ENCODE peak calls at places on chromosomes 2 and 18, in six cellular contexts. One of them, this sample, is unnamed.
A peak's percentile ranks its signal among the peaks of the same experiment; 100 is the strongest.

GRCh38 chr18:61736168-61736567 is 156.6 kb downstream of the RNF152 start:
- DNase-seq in fibroblast of lung: no peak
- DNase-seq in neural progenitor cell: no peak
- DNase-seq in H9: no peak
- DNase-seq in astrocyte: no peak
- DNase-seq in GM23248: no peak
- DNase-seq in this sample: no peak

GRCh38 chr2:28736034-28736433 is 15.6 kb upstream of the PPP1CB start:
- DNase-seq in fibroblast of lung: no peak
- DNase-seq in neural progenitor cell: no peak
- DNase-seq in H9: no peak
- DNase-seq in astrocyte: no peak
- DNase-seq in GM23248: peak; percentile 49
- DNase-seq in this sample: no peak

GRCh38 chr2:181073896-181074295 is 93.5 kb downstream of the UBE2E3 start:
- DNase-seq in fibroblast of lung: no peak
- DNase-seq in neural progenitor cell: no peak
- DNase-seq in H9: no peak
- DNase-seq in astrocyte: peak; percentile 75
- DNase-seq in GM23248: peak; percentile 18
- DNase-seq in this sample: no peak

GRCh38 chr2:64770781-64771334 is 117.1 kb upstream of the SERTAD2 start:
- DNase-seq in fibroblast of lung: peak; percentile 94
- DNase-seq in neural progenitor cell: no peak
- DNase-seq in H9: no peak
- DNase-seq in astrocyte: peak; percentile 89
- DNase-seq in GM23248: peak; percentile 97
- DNase-seq in this sample: peak; percentile 62

GRCh38 chr18:33505798-33506197 is 65.3 kb upstream of the CCDC178 start:
- DNase-seq in fibroblast of lung: no peak
- DNase-seq in neural progenitor cell: no peak
- DNase-seq in H9: no peak
- DNase-seq in astrocyte: no peak
- DNase-seq in GM23248: no peak
- DNase-seq in this sample: no peak

GRCh38 chr18:35910327-35910726 is 62.2 kb upstream of the RMP24 start:
- DNase-seq in fibroblast of lung: no peak
- DNase-seq in neural progenitor cell: no peak
- DNase-seq in H9: no peak
- DNase-seq in astrocyte: no peak
- DNase-seq in GM23248: no peak
- DNase-seq in this sample: no peak

GRCh38 chr18:25029802-25030201 is 322.2 kb downstream of the ZNF521 start:
- DNase-seq in fibroblast of lung: no peak
- DNase-seq in neural progenitor cell: no peak
- DNase-seq in H9: no peak
- DNase-seq in astrocyte: no peak
- DNase-seq in GM23248: no peak
- DNase-seq in this sample: no peak

GRCh38 chr18:47882641-47883040 is 47.8 kb downstream of the SMAD2 start:
- DNase-seq in fibroblast of lung: peak; percentile 33
- DNase-seq in neural progenitor cell: no peak
- DNase-seq in H9: no peak
- DNase-seq in astrocyte: no peak
- DNase-seq in GM23248: peak; percentile 38
- DNase-seq in this sample: no peak

GRCh38 chr2:219215871-219216536 is 2.8 kb downstream of the ABCB6 start:
- DNase-seq in fibroblast of lung: no peak
- DNase-seq in neural progenitor cell: no peak
- DNase-seq in H9: peak; percentile 57
- DNase-seq in astrocyte: no peak
- DNase-seq in GM23248: no peak
- DNase-seq in this sample: no peak

GRCh38 chr2:217652761-217653160 is 350.0 kb downstream of the TNS1 start:
- DNase-seq in fibroblast of lung: no peak
- DNase-seq in neural progenitor cell: no peak
- DNase-seq in H9: no peak
- DNase-seq in astrocyte: peak; percentile 36
- DNase-seq in GM23248: peak; percentile 62
- DNase-seq in this sample: no peak

GRCh38 chr2:127024769-127025356 is 82.1 kb downstream of the BIN1 start:
- DNase-seq in fibroblast of lung: no peak
- DNase-seq in neural progenitor cell: peak; percentile 78
- DNase-seq in H9: peak; percentile 87
- DNase-seq in astrocyte: peak; percentile 36
- DNase-seq in GM23248: peak; percentile 70
- DNase-seq in this sample: peak; percentile 78

GRCh38 chr2:152415231-152415642 is 80.3 kb downstream of the FMNL2 start:
- DNase-seq in fibroblast of lung: no peak
- DNase-seq in neural progenitor cell: no peak
- DNase-seq in H9: no peak
- DNase-seq in astrocyte: peak; percentile 73
- DNase-seq in GM23248: peak; percentile 29
- DNase-seq in this sample: peak; percentile 34

GRCh38 chr18:43877922-43878321 is 600.6 kb upstream of the SYT4 start:
- DNase-seq in fibroblast of lung: no peak
- DNase-seq in neural progenitor cell: no peak
- DNase-seq in H9: no peak
- DNase-seq in astrocyte: no peak
- DNase-seq in GM23248: no peak
- DNase-seq in this sample: no peak

GRCh38 chr2:99867690-99868089 is 274.7 kb downstream of the AFF3 start:
- DNase-seq in fibroblast of lung: peak; percentile 57
- DNase-seq in neural progenitor cell: no peak
- DNase-seq in H9: no peak
- DNase-seq in astrocyte: peak; percentile 77
- DNase-seq in GM23248: no peak
- DNase-seq in this sample: no peak

GRCh38 chr2:60058781-60059180 is 494.7 kb downstream of the BCL11A start:
- DNase-seq in fibroblast of lung: no peak
- DNase-seq in neural progenitor cell: no peak
- DNase-seq in H9: no peak
- DNase-seq in astrocyte: no peak
- DNase-seq in GM23248: no peak
- DNase-seq in this sample: no peak

GRCh38 chr2:196360650-196361049 is 189.3 kb upstream of the STK17B start:
- DNase-seq in fibroblast of lung: no peak
- DNase-seq in neural progenitor cell: no peak
- DNase-seq in H9: no peak
- DNase-seq in astrocyte: no peak
- DNase-seq in GM23248: no peak
- DNase-seq in this sample: no peak

GRCh38 chr2:106983305-106983704 is 97.3 kb upstream of the ST6GAL2 start:
- DNase-seq in fibroblast of lung: no peak
- DNase-seq in neural progenitor cell: no peak
- DNase-seq in H9: no peak
- DNase-seq in astrocyte: peak; percentile 68
- DNase-seq in GM23248: peak; percentile 39
- DNase-seq in this sample: no peak

GRCh38 chr2:160632576-160632975 is 139.0 kb upstream of the RBMS1 start:
- DNase-seq in fibroblast of lung: no peak
- DNase-seq in neural progenitor cell: no peak
- DNase-seq in H9: no peak
- DNase-seq in astrocyte: no peak
- DNase-seq in GM23248: no peak
- DNase-seq in this sample: no peak

GRCh38 chr2:70935468-70936164 is at the start of gene ATP6V1B1:
- DNase-seq in fibroblast of lung: no peak
- DNase-seq in neural progenitor cell: peak; percentile 69
- DNase-seq in H9: peak; percentile 66
- DNase-seq in astrocyte: no peak
- DNase-seq in GM23248: no peak
- DNase-seq in this sample: peak; percentile 44

GRCh38 chr2:128786800-128787478 is 468.3 kb upstream of the HS6ST1 start:
- DNase-seq in fibroblast of lung: no peak
- DNase-seq in neural progenitor cell: peak; percentile 78
- DNase-seq in H9: peak; percentile 48
- DNase-seq in astrocyte: peak; percentile 28
- DNase-seq in GM23248: peak; percentile 27
- DNase-seq in this sample: no peak

GRCh38 chr18:59451963-59452362 is 92.9 kb upstream of the LMAN1 start:
- DNase-seq in fibroblast of lung: no peak
- DNase-seq in neural progenitor cell: no peak
- DNase-seq in H9: no peak
- DNase-seq in astrocyte: no peak
- DNase-seq in GM23248: no peak
- DNase-seq in this sample: no peak

GRCh38 chr2:230018153-230018552 is 50.6 kb downstream of the SLC16A14 start:
- DNase-seq in fibroblast of lung: peak; percentile 86
- DNase-seq in neural progenitor cell: no peak
- DNase-seq in H9: no peak
- DNase-seq in astrocyte: peak; percentile 49
- DNase-seq in GM23248: peak; percentile 81
- DNase-seq in this sample: no peak

GRCh38 chr2:27021253-27021801 is 11.4 kb upstream of the TMEM214 start:
- DNase-seq in fibroblast of lung: no peak
- DNase-seq in neural progenitor cell: no peak
- DNase-seq in H9: no peak
- DNase-seq in astrocyte: peak; percentile 49
- DNase-seq in GM23248: peak; percentile 42
- DNase-seq in this sample: no peak

GRCh38 chr2:24152413-24153197 is 22.2 kb upstream of the FAM228A start:
- DNase-seq in fibroblast of lung: no peak
- DNase-seq in neural progenitor cell: no peak
- DNase-seq in H9: no peak
- DNase-seq in astrocyte: no peak
- DNase-seq in GM23248: no peak
- DNase-seq in this sample: no peak

GRCh38 chr18:45526120-45526841 is 89.0 kb upstream of the SLC14A2 start:
- DNase-seq in fibroblast of lung: peak; percentile 52
- DNase-seq in neural progenitor cell: no peak
- DNase-seq in H9: no peak
- DNase-seq in astrocyte: peak; percentile 71
- DNase-seq in GM23248: peak; percentile 57
- DNase-seq in this sample: peak; percentile 58

DNA sequence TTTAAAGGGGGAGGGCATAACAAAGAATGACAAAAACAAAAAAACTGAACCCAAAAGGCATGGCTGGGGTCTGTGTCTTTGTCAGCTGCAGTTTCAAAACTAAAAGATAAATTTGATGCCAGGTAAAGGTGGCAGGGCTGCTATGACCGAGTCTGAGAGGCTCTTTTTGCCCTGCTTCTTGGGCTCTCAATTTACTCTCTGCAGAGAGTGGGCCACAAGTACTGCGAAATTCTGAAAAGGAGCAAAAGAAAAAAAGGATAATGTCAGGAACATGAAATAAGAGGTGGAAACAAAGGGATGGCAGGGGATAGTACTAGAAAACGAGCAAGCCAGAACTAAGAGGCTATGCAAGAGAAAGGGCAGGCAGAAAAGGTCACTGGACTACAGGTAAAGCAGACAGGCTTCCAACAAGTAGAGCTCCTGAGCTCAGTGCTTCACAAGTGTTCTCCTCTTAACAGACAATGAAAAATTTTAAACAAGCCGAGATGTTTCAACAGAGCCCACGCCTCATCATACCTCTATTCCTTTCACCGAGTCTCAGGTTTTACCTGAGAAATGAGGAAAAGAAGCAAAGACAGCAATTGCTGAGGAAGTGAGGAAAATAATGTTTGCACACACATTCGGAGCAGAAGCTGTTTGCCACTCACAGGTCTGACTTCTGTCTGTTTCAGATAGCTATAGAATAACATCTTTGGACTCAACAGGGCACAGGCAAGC is 7.3 kb downstream of the IRS1 start:
- DNase-seq in fibroblast of lung: peak; percentile 49
- DNase-seq in neural progenitor cell: no peak
- DNase-seq in H9: no peak
- DNase-seq in astrocyte: no peak
- DNase-seq in GM23248: peak; percentile 36
- DNase-seq in this sample: peak; percentile 19
- H3K4me1 ChIP-seq in fibroblast of lung: peaks cover 7% of the 10 kb centered on the region
- H3K4me1 ChIP-seq in neural progenitor cell: peaks cover 33% of the 10 kb centered on the region
- H3K4me1 ChIP-seq in H9: peaks cover 2% of the 10 kb centered on the region
- H3K4me1 ChIP-seq in astrocyte: peaks cover 39% of the 10 kb centered on the region
- H3K4me1 ChIP-seq in GM23248: peaks cover 52% of the 10 kb centered on the region
- H3K4me1 ChIP-seq in this sample: peaks cover 36% of the 10 kb centered on the region

DNA sequence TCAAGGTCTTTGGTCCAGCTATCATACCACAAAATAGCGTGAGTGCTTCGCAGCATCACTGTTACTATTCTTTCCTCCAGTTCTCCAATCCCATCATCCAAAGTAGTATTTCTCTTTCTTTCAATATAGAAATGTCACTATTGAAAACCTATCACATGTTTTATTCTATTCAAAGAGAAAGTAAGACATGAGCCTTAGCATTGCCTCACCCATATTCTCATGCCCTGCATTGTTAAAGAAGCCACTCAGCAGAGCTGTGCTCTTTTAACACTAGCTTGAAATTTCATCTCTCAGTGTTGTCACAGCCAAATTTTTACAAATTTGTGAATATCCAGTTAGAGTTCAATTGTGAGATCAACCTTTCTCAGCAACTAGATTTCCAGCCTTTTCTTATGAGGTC is 343.6 kb downstream of the SPAG16 start:
- DNase-seq in fibroblast of lung: no peak
- DNase-seq in neural progenitor cell: no peak
- DNase-seq in H9: no peak
- DNase-seq in astrocyte: no peak
- DNase-seq in GM23248: no peak
- DNase-seq in this sample: no peak
- H3K79me2 ChIP-seq in fibroblast of lung: no peaks in the 10 kb centered on the region
- H3K79me2 ChIP-seq in neural progenitor cell: no peaks in the 10 kb centered on the region
- H3K79me2 ChIP-seq in H9: no peaks in the 10 kb centered on the region
- H3K79me2 ChIP-seq in astrocyte: no peaks in the 10 kb centered on the region
- H3K79me2 ChIP-seq in GM23248: no peaks in the 10 kb centered on the region
- H3K79me2 ChIP-seq in this sample: no peaks in the 10 kb centered on the region

DNA sequence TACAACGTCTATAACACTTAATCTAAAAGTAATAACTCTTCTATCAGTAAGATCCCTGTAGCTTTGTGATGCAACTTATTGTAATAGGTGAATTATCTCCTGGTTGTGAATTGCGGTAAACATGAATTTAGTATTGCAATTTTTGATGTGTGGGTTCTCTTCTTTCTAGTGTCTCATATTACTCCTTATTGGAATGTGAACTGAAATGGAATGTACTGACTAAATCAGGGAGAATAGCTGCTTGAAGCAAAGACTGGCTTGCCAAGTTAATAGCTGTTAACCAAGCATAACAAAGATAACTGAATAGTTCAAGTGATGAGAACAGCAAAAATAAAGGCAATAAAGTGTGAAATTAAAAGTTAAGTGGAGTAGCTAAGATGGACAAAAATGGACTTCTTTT is 60.5 kb upstream of the TFPI start:
- DNase-seq in fibroblast of lung: peak; percentile 60
- DNase-seq in neural progenitor cell: no peak
- DNase-seq in H9: no peak
- DNase-seq in astrocyte: peak; percentile 71
- DNase-seq in GM23248: peak; percentile 20
- DNase-seq in this sample: no peak
- H3K4me1 ChIP-seq in fibroblast of lung: no peaks in the 10 kb centered on the region
- H3K4me1 ChIP-seq in neural progenitor cell: peaks cover 17% of the 10 kb centered on the region
- H3K4me1 ChIP-seq in H9: peaks cover 6% of the 10 kb centered on the region
- H3K4me1 ChIP-seq in astrocyte: no peaks in the 10 kb centered on the region
- H3K4me1 ChIP-seq in GM23248: no peaks in the 10 kb centered on the region
- H3K4me1 ChIP-seq in this sample: no peaks in the 10 kb centered on the region

DNA sequence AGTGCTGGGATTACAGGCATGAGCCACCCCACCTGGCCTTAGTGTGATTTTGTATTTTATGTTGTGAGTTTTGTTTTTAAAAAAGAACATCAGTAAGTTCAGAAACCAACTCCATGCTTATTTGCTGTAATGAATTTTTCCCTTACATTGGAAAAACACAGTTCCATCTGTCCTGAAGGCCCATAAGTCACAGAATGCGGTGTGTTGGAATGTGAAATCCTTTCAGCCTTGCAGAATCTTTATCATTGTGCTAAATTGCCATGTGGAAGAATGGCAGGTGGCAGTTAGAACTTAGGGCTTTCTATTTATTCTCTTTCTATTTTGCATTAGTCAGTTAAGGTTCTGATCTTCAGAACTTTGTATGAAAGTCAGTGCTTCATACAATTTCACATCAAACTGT is 52.6 kb downstream of the NEDD4L start:
- DNase-seq in fibroblast of lung: no peak
- DNase-seq in neural progenitor cell: no peak
- DNase-seq in H9: no peak
- DNase-seq in astrocyte: no peak
- DNase-seq in GM23248: no peak
- DNase-seq in this sample: no peak
- H3K79me2 ChIP-seq in fibroblast of lung: no peaks in the 10 kb centered on the region
- H3K79me2 ChIP-seq in neural progenitor cell: peaks cover 24% of the 10 kb centered on the region
- H3K79me2 ChIP-seq in H9: no peaks in the 10 kb centered on the region
- H3K79me2 ChIP-seq in astrocyte: no peaks in the 10 kb centered on the region
- H3K79me2 ChIP-seq in GM23248: no peaks in the 10 kb centered on the region
- H3K79me2 ChIP-seq in this sample: peaks cover 90% of the 10 kb centered on the region

This sample was measured in hepatocyte.